ENCODE peak calls at places on chromosomes 5 and 9, in ten cellular contexts. One of them, this sample, is unnamed. For H3K9me3, the result is how much of the 10 kb centered on the place peaks cover.

GRCh38 chr5:1511651-1512540 is 11.9 kb downstream of the LPCAT1 start:
- DNase-seq in IMR-90: peak
- DNase-seq in astrocyte: no peak
- DNase-seq in ovary: peak
- DNase-seq in HepG2: no peak
- DNase-seq in sigmoid colon: peak
- DNase-seq in A549: peak
- DNase-seq in endodermal cell: peak
- DNase-seq in CD8-positive, alpha-beta T cell: no peak
- DNase-seq in testis: peak
- DNase-seq in this sample: no peak

GRCh38 chr5:75686480-75686879 is 30.8 kb downstream of the POC5 start:
- DNase-seq in IMR-90: no peak
- DNase-seq in astrocyte: no peak
- DNase-seq in ovary: no peak
- DNase-seq in HepG2: no peak
- DNase-seq in sigmoid colon: no peak
- DNase-seq in A549: no peak
- DNase-seq in endodermal cell: no peak
- DNase-seq in CD8-positive, alpha-beta T cell: no peak
- DNase-seq in testis: no peak
- DNase-seq in this sample: no peak

GRCh38 chr9:96214639-96215038 is 87.3 kb downstream of the HSD17B3 start:
- DNase-seq in IMR-90: no peak
- DNase-seq in astrocyte: no peak
- DNase-seq in ovary: no peak
- DNase-seq in HepG2: no peak
- DNase-seq in sigmoid colon: no peak
- DNase-seq in A549: no peak
- DNase-seq in endodermal cell: no peak
- DNase-seq in CD8-positive, alpha-beta T cell: no peak
- DNase-seq in testis: no peak
- DNase-seq in this sample: no peak

GRCh38 chr5:122942164-122942914 is 94.2 kb downstream of the PPIC start:
- DNase-seq in IMR-90: peak
- DNase-seq in astrocyte: peak
- DNase-seq in ovary: no peak
- DNase-seq in HepG2: no peak
- DNase-seq in sigmoid colon: no peak
- DNase-seq in A549: no peak
- DNase-seq in endodermal cell: no peak
- DNase-seq in CD8-positive, alpha-beta T cell: no peak
- DNase-seq in testis: no peak
- DNase-seq in this sample: no peak

GRCh38 chr5:131019601-131020315 is 145.3 kb downstream of the HINT1 start:
- DNase-seq in IMR-90: no peak
- DNase-seq in astrocyte: no peak
- DNase-seq in ovary: no peak
- DNase-seq in HepG2: no peak
- DNase-seq in sigmoid colon: no peak
- DNase-seq in A549: no peak
- DNase-seq in endodermal cell: no peak
- DNase-seq in CD8-positive, alpha-beta T cell: no peak
- DNase-seq in testis: no peak
- DNase-seq in this sample: no peak

GRCh38 chr5:157608972-157609565 is 33.5 kb upstream of the ADAM19 start:
- DNase-seq in IMR-90: no peak
- DNase-seq in astrocyte: no peak
- DNase-seq in ovary: no peak
- DNase-seq in HepG2: no peak
- DNase-seq in sigmoid colon: no peak
- DNase-seq in A549: no peak
- DNase-seq in endodermal cell: no peak
- DNase-seq in CD8-positive, alpha-beta T cell: no peak
- DNase-seq in testis: no peak
- DNase-seq in this sample: no peak

GRCh38 chr9:9246726-9247125 is 1366.1 kb downstream of the PTPRD start:
- DNase-seq in IMR-90: no peak
- DNase-seq in astrocyte: no peak
- DNase-seq in ovary: no peak
- DNase-seq in HepG2: no peak
- DNase-seq in sigmoid colon: no peak
- DNase-seq in A549: no peak
- DNase-seq in endodermal cell: no peak
- DNase-seq in CD8-positive, alpha-beta T cell: no peak
- DNase-seq in testis: no peak
- DNase-seq in this sample: no peak

GRCh38 chr9:111525056-111525977 is at the start of gene ZNF483:
- DNase-seq in IMR-90: peak
- DNase-seq in astrocyte: peak
- DNase-seq in ovary: peak
- DNase-seq in HepG2: peak
- DNase-seq in sigmoid colon: peak
- DNase-seq in A549: peak
- DNase-seq in endodermal cell: peak
- DNase-seq in CD8-positive, alpha-beta T cell: peak
- DNase-seq in testis: peak
- DNase-seq in this sample: no peak

GRCh38 chr5:129413570-129413969 is 46.5 kb upstream of the ADAMTS19 start:
- DNase-seq in IMR-90: no peak
- DNase-seq in astrocyte: no peak
- DNase-seq in ovary: no peak
- DNase-seq in HepG2: no peak
- DNase-seq in sigmoid colon: no peak
- DNase-seq in A549: no peak
- DNase-seq in endodermal cell: no peak
- DNase-seq in CD8-positive, alpha-beta T cell: no peak
- DNase-seq in testis: no peak
- DNase-seq in this sample: no peak

GRCh38 chr9:132164604-132165362 is 2.9 kb downstream of the NTNG2 start:
- DNase-seq in IMR-90: no peak
- DNase-seq in astrocyte: no peak
- DNase-seq in ovary: no peak
- DNase-seq in HepG2: peak
- DNase-seq in sigmoid colon: no peak
- DNase-seq in A549: no peak
- DNase-seq in endodermal cell: peak
- DNase-seq in CD8-positive, alpha-beta T cell: no peak
- DNase-seq in testis: no peak
- DNase-seq in this sample: no peak

GRCh38 chr9:110638381-110638954 is 30.1 kb upstream of the MUSK start:
- DNase-seq in IMR-90: peak
- DNase-seq in astrocyte: no peak
- DNase-seq in ovary: no peak
- DNase-seq in HepG2: no peak
- DNase-seq in sigmoid colon: no peak
- DNase-seq in A549: no peak
- DNase-seq in endodermal cell: no peak
- DNase-seq in CD8-positive, alpha-beta T cell: no peak
- DNase-seq in testis: no peak
- DNase-seq in this sample: no peak

GRCh38 chr9:83024501-83025125 is 38.3 kb downstream of the RASEF start:
- DNase-seq in IMR-90: peak
- DNase-seq in astrocyte: peak
- DNase-seq in ovary: no peak
- DNase-seq in HepG2: no peak
- DNase-seq in sigmoid colon: no peak
- DNase-seq in A549: no peak
- DNase-seq in endodermal cell: no peak
- DNase-seq in CD8-positive, alpha-beta T cell: no peak
- DNase-seq in testis: no peak
- DNase-seq in this sample: no peak

DNA sequence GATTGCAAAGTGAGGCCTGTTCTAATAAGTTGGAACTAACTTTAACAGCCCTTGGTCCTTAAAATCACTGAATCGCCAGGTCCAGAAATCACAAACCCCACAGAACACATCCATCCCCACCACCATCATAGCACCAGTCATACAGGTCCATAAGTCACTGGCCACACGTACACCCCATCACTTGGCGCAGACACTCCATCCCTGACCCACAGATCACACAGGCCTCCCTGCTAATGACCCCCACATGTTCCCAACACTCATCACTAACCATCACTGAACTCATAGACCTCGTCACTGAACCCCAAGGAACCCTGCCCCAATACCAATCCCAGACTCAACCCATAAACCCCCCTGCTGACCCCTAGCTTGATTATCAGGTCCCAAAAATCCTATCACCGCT is 41.2 kb upstream of the ZNF300 start:
- DNase-seq in IMR-90: no peak
- DNase-seq in astrocyte: no peak
- DNase-seq in ovary: no peak
- DNase-seq in HepG2: no peak
- DNase-seq in sigmoid colon: no peak
- DNase-seq in A549: no peak
- DNase-seq in endodermal cell: no peak
- DNase-seq in CD8-positive, alpha-beta T cell: no peak
- DNase-seq in testis: peak
- DNase-seq in this sample: no peak
- H3K27ac ChIP-seq in IMR-90: peak
- H3K27ac ChIP-seq in astrocyte: peak
- H3K27ac ChIP-seq in ovary: peak
- H3K27ac ChIP-seq in HepG2: no peak
- H3K27ac ChIP-seq in sigmoid colon: peak
- H3K27ac ChIP-seq in A549: no peak
- H3K27ac ChIP-seq in endodermal cell: no peak
- H3K27ac ChIP-seq in CD8-positive, alpha-beta T cell: no peak
- H3K27ac ChIP-seq in testis: peak
- H3K27ac ChIP-seq in this sample: peak

GRCh38 chr5:50320131-50320749 is 120.8 kb downstream of the EMB start:
- DNase-seq in IMR-90: no peak
- DNase-seq in astrocyte: no peak
- DNase-seq in ovary: no peak
- DNase-seq in HepG2: no peak
- DNase-seq in sigmoid colon: no peak
- DNase-seq in A549: no peak
- DNase-seq in endodermal cell: no peak
- DNase-seq in CD8-positive, alpha-beta T cell: no peak
- DNase-seq in testis: no peak
- DNase-seq in this sample: no peak
- TF ChIP-seq CTCF in IMR-90: peak
- TF ChIP-seq CTCF in astrocyte: no peak
- TF ChIP-seq CTCF in ovary: no peak
- TF ChIP-seq CTCF in HepG2: no peak
- TF ChIP-seq CTCF in sigmoid colon: no peak
- TF ChIP-seq CTCF in A549: peak
- TF ChIP-seq CTCF in endodermal cell: no peak
- TF ChIP-seq CTCF in CD8-positive, alpha-beta T cell: no peak
- TF ChIP-seq CTCF in testis: peak
- TF ChIP-seq CTCF in this sample: no peak

GRCh38 chr5:180259260-180259611 is 32.6 kb downstream of the MAPK9 start:
- DNase-seq in IMR-90: peak
- DNase-seq in astrocyte: peak
- DNase-seq in ovary: no peak
- DNase-seq in HepG2: no peak
- DNase-seq in sigmoid colon: no peak
- DNase-seq in A549: no peak
- DNase-seq in endodermal cell: no peak
- DNase-seq in CD8-positive, alpha-beta T cell: no peak
- DNase-seq in testis: no peak
- DNase-seq in this sample: no peak
- H3K9me3 ChIP-seq in IMR-90: half or more
- H3K9me3 ChIP-seq in astrocyte: half or more
- H3K9me3 ChIP-seq in ovary: under half
- H3K9me3 ChIP-seq in HepG2: half or more
- H3K9me3 ChIP-seq in sigmoid colon: half or more
- H3K9me3 ChIP-seq in A549: half or more
- H3K9me3 ChIP-seq in endodermal cell: half or more
- H3K9me3 ChIP-seq in CD8-positive, alpha-beta T cell: half or more
- H3K9me3 ChIP-seq in testis: under half
- H3K9me3 ChIP-seq in this sample: half or more

GRCh38 chr9:79580065-79580464 is 8.3 kb downstream of the TLE4 start:
- DNase-seq in IMR-90: no peak
- DNase-seq in astrocyte: no peak
- DNase-seq in ovary: no peak
- DNase-seq in HepG2: no peak
- DNase-seq in sigmoid colon: no peak
- DNase-seq in A549: no peak
- DNase-seq in endodermal cell: no peak
- DNase-seq in CD8-positive, alpha-beta T cell: no peak
- DNase-seq in testis: no peak
- DNase-seq in this sample: no peak

GRCh38 chr9:79578891-79579290 is 7.1 kb downstream of the TLE4 start:
- DNase-seq in IMR-90: no peak
- DNase-seq in astrocyte: no peak
- DNase-seq in ovary: no peak
- DNase-seq in HepG2: no peak
- DNase-seq in sigmoid colon: no peak
- DNase-seq in A549: no peak
- DNase-seq in endodermal cell: no peak
- DNase-seq in CD8-positive, alpha-beta T cell: no peak
- DNase-seq in testis: no peak
- DNase-seq in this sample: no peak

GRCh38 chr9:79575560-79575959 is 3.8 kb downstream of the TLE4 start:
- DNase-seq in IMR-90: no peak
- DNase-seq in astrocyte: no peak
- DNase-seq in ovary: no peak
- DNase-seq in HepG2: no peak
- DNase-seq in sigmoid colon: no peak
- DNase-seq in A549: no peak
- DNase-seq in endodermal cell: no peak
- DNase-seq in CD8-positive, alpha-beta T cell: no peak
- DNase-seq in testis: no peak
- DNase-seq in this sample: no peak

GRCh38 chr9:79579624-79580023 is 7.9 kb downstream of the TLE4 start:
- DNase-seq in IMR-90: no peak
- DNase-seq in astrocyte: no peak
- DNase-seq in ovary: no peak
- DNase-seq in HepG2: no peak
- DNase-seq in sigmoid colon: no peak
- DNase-seq in A549: no peak
- DNase-seq in endodermal cell: no peak
- DNase-seq in CD8-positive, alpha-beta T cell: no peak
- DNase-seq in testis: no peak
- DNase-seq in this sample: no peak

DNA sequence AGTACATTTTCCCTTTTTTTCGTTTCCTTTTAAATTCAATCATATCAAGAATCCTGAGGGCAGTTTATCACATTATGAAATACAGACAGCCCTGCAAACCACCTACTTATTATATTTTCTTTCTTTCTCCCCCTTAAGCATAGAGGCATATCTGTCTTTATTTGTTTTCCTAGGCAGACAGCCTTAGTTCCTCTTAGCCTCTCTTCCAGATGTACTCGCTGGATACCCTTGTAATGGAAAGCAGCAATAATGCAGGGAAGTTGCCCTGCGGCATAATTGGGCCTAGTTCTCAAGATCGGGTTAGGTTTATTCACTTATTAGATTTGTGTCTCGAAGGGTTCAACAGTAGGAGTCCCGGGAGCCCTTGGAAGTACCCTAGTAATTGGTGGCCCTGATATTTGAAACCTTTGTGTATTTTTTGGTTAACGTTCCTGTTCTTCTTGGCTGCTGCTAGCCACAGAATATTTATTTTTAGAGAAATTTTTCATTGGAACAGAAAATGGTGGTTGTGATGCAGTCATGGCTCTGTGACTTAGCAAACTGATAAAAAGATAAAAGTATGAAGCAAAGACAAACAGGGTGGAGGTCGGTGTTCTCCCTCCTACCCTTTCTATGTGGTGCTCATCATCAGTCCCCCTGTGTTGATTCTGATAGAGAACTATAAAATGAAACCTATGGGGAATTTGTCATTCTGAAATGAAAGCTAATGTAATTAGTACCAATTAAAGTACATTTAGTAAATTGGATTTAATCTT is 6.4 kb downstream of the TLE4 start:
- DNase-seq in IMR-90: peak
- DNase-seq in astrocyte: no peak
- DNase-seq in ovary: no peak
- DNase-seq in HepG2: no peak
- DNase-seq in sigmoid colon: no peak
- DNase-seq in A549: no peak
- DNase-seq in endodermal cell: no peak
- DNase-seq in CD8-positive, alpha-beta T cell: no peak
- DNase-seq in testis: no peak
- DNase-seq in this sample: no peak
- H3K27ac ChIP-seq in IMR-90: no peak
- H3K27ac ChIP-seq in astrocyte: no peak
- H3K27ac ChIP-seq in ovary: no peak
- H3K27ac ChIP-seq in HepG2: no peak
- H3K27ac ChIP-seq in sigmoid colon: no peak
- H3K27ac ChIP-seq in A549: no peak
- H3K27ac ChIP-seq in endodermal cell: no peak
- H3K27ac ChIP-seq in CD8-positive, alpha-beta T cell: no peak
- H3K27ac ChIP-seq in testis: peak
- H3K27ac ChIP-seq in this sample: peak

This sample was measured in esophagus squamous epithelium.